ENCODE peak calls at places on chromosome 1, in eight cellular contexts. K is HCT116, Z is gastrocnemius medialis, N is heart left ventricle, Q is upper lobe of left lung, C is IMR-90, B is HepG2, E is right lobe of liver. I is an unnamed sample.

GRCh38 chr1:5165747-5166146 is 511.3 kb downstream of the AJAP1 start:
- ATAC-seq in Z (no peak), B (no peak), N (no peak), K (no peak), Q (no peak), C (no peak), E (no peak), I (no peak)

GRCh38 chr1:168947039-168947438 is 159.5 kb upstream of the ATP1B1 start:
- ATAC-seq in E (no peak), C (no peak), K (no peak), B (no peak), Z (no peak), Q (no peak), N (no peak), I (no peak)

GRCh38 chr1:24074817-24075725 is 36.9 kb downstream of the MYOM3 start:
- ATAC-seq in B (no peak), C (no peak), Z (no peak), E (no peak), N (no peak), K (no peak), Q (no peak), I (no peak)

GRCh38 chr1:23100074-23100748 is 68.4 kb downstream of the LUZP1 start:
- ATAC-seq in C (peak; percentile 55), B (peak; percentile 42), E (peak; percentile 66), N (peak; percentile 74), K (peak; percentile 35), Q (peak; percentile 48), Z (peak; percentile 60), I (peak; percentile 86)

GRCh38 chr1:115526900-115527299 is 114.9 kb upstream of the VANGL1 start:
- ATAC-seq in K (no peak), Q (no peak), Z (no peak), B (no peak), E (no peak), C (no peak), N (no peak), I (no peak)

GRCh38 chr1:152185544-152186391 is 26.7 kb upstream of the RPTN start:
- ATAC-seq in N (peak; percentile 75), Z (peak; percentile 53), B (peak; percentile 92), Q (peak; percentile 71), E (peak; percentile 85), K (peak; percentile 87), C (peak; percentile 85), I (peak; percentile 39)

GRCh38 chr1:235883261-235883927 is 16.7 kb upstream of the LYST start:
- ATAC-seq in C (peak; percentile 91), N (peak; percentile 86), K (peak; percentile 49), Z (peak; percentile 84), Q (peak; percentile 71), E (peak; percentile 88), B (peak; percentile 46), I (peak; percentile 89)

GRCh38 chr1:14767075-14767474 is 168.6 kb downstream of the KAZN start:
- ATAC-seq in Q (no peak), K (no peak), E (no peak), B (no peak), N (no peak), Z (no peak), C (no peak), I (no peak)

GRCh38 chr1:6588893-6589481 is 9.2 kb downstream of the ZBTB48 start:
- ATAC-seq in K (peak; percentile 10), B (peak; percentile 4), C (no peak), N (no peak), Z (peak; percentile 52), E (no peak), Q (no peak), I (no peak)

GRCh38 chr1:247111259-247111635 is 7.1 kb upstream of the ZNF669 start:
- ATAC-seq in B (peak; percentile 2), E (peak; percentile 2), K (peak; percentile 19), N (peak; percentile 25), Q (no peak), Z (peak; percentile 57), C (peak; percentile 60), I (peak; percentile 39)

GRCh38 chr1:25503551-25504426 is 39.6 kb upstream of the LDLRAP1 start:
- ATAC-seq in B (peak; percentile 83), E (peak; percentile 96), K (peak; percentile 98), Z (peak; percentile 85), Q (peak; percentile 85), N (peak; percentile 85), C (no peak), I (peak; percentile 66)

GRCh38 chr1:151436985-151437384 is 22.3 kb downstream of the POGZ start:
- ATAC-seq in Z (peak; percentile 38), N (no peak), Q (no peak), K (no peak), B (no peak), C (no peak), E (no peak), I (no peak)

GRCh38 chr1:179760521-179760920 is 17.4 kb downstream of the FAM163A start:
- ATAC-seq in E (no peak), C (no peak), N (no peak), Q (no peak), K (no peak), B (no peak), Z (no peak), I (no peak)

GRCh38 chr1:108584320-108584968 is 24.5 kb downstream of the EEIG2 start:
- ATAC-seq in Z (no peak), Q (no peak), C (no peak), K (no peak), E (peak; percentile 84), B (no peak), N (no peak), I (no peak)

GRCh38 chr1:41519667-41520066 is 35.2 kb upstream of the EDN2 start:
- ATAC-seq in B (no peak), N (no peak), Z (no peak), K (no peak), C (no peak), E (no peak), Q (no peak), I (no peak)
- TF ChIP-seq POLR2A in B (no peak), N (no peak), Z (no peak), K (no peak), C (no peak), E (no peak), Q (no peak), I (no peak)

DNA sequence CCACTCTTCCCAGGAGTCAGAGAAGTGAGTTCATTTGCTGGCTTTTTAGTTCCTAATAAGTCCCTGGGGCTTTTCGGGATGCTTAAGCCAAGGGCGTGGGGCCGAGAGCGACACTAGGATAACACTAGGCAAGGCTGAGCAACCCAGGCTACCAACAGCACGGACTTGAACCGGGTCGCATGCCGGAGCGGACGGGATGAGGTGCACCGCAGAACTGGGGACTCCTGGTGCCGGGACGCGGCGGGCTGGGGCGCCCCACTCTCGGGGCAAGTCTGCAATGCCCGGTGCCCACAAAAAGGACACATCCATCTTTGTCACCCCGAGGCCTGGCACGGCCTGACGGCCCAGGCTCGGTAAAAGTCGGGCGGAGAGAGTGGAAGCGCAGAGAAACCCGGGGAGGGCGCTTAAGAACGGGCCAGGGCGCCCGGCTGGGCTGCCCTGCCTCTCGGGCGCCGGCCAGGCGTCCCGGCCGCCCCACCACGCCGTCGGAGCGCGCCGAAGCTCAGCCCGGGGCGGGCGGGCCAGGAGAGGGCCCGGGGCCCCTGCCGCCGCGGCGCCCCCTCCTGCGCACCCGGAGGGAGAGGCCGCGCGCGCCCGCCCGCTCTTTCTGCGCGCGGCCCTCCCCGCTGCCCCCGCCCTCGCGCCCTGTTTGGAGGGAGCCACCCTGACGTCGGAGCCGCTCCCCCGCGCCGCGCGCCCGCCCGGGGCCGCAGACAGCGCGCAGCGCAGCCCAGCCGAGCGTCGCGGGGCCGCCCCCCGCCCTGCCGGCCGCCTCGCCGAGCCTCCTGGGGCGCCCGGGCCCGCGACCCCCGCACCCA is at the start of gene NBL1:
- ATAC-seq in E (peak; percentile 61), B (peak; percentile 8), K (peak; percentile 74), C (peak; percentile 90), Z (peak; percentile 42), Q (peak; percentile 42), N (peak; percentile 84), I (peak; percentile 85)
- TF ChIP-seq POLR2A in E (no peak), B (no peak), K (peak; percentile 10), C (no peak), Z (peak; percentile 34), Q (no peak), N (no peak), I (peak; percentile 59)

DNA sequence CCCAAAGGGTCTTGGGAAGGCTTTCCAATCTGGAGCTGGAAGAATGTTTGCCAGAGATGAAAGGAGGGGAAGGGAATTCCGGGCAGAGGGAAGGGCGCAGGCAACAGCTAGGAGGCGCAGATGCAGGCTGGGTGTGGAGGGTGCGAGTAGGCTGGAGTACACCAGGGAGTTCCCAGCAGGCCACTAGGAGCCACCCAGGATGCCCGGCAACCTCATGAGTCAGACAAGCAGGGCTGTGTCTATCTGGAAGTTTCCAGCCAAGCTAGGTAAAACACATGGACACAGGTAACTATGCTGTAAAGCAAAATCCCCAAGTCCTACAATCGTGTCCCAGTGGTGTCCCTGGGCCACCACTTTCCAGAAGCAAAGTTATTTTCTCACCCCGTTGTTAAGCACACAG is 998 bp upstream of the NBL1 start:
- ATAC-seq in C (no peak), Q (no peak), B (peak; percentile 35), Z (no peak), E (peak; percentile 50), K (peak; percentile 78), N (no peak), I (no peak)
- TF ChIP-seq POLR2A in C (no peak), Q (no peak), B (no peak), Z (no peak), E (no peak), K (peak; percentile 25), N (no peak), I (no peak)

GRCh38 chr1:20648438-20648837 is 12.7 kb downstream of the DDOST start:
- ATAC-seq in N (no peak), B (no peak), C (no peak), E (no peak), K (no peak), Z (no peak), Q (no peak), I (no peak)
- TF ChIP-seq POLR2A in N (no peak), B (no peak), C (no peak), E (no peak), K (no peak), Z (no peak), Q (no peak), I (no peak)

DNA sequence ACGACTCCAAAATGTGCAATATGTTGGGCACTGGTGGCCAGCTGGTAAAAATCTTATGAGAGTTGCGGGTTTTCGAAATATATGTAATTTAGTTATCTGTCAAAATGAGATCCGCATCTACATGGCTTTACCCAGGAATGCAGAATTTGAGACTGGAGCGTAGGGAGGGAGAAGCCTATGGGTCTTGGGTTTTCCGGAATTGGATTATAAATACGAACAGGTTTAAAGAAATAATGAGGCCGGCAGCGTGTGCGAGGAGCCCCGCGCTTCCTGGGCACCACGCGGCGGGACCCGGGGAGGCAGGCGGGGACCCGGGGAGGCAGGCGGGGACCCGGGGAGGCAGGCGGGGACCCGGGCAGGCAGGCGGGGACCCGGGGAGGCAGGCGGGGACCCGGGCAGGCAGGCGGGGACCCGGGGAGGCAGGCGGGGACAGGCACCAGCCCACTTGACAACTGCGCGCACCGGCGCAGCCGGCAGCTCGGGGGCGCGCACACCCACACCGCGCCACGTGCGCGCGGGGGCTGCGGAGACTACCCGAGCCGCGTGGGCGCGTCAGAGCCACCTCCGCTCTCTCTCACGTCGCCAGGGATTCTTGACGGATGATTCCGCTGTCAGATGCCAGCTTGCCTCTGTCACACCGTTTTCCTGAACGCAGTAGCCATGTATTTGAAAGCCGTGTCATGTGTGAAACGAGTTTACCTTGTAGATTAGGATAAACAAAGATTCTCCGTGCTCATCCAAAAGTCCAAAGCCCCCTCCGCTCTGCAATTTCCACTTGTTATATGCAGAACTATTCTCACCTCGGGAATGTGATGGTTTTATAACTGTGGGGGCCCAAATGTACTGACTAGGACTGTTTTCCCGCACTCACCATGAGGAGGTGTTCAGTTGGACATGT is 54.3 kb upstream of the HNRNPU start:
- ATAC-seq in N (peak; percentile 92), K (peak; percentile 83), Q (peak; percentile 78), E (peak; percentile 83), Z (peak; percentile 69), C (peak; percentile 82), B (peak; percentile 71), I (peak; percentile 69)
- TF ChIP-seq POLR2A in N (no peak), K (no peak), Q (no peak), E (no peak), Z (peak; percentile 79), C (no peak), B (no peak), I (no peak)

I was measured in gastroesophageal sphincter.